ENCODE peak calls at places on chromosome 1, in six cellular contexts. K, D, E, G, P and X are unnamed samples.

GRCh38 chr1:65881070-65881594 is 88.4 kb downstream of the PDE4B start:
- DNase-seq in P (no peak), K (no peak), E (no peak), G (no peak), D (no peak), X (peak; percentile 69)

GRCh38 chr1:203088441-203088840 is 2.6 kb upstream of the MYOG start:
- DNase-seq in G (no peak), K (no peak), P (no peak), E (no peak), D (no peak), X (no peak)

GRCh38 chr1:206554201-206554600 is 46.9 kb downstream of the RASSF5 start:
- DNase-seq in K (no peak), P (no peak), G (no peak), E (no peak), D (no peak), X (no peak)

GRCh38 chr1:234961468-234962339 is 166.9 kb downstream of the TOMM20 start:
- DNase-seq in G (no peak), K (no peak), D (no peak), E (no peak), P (no peak), X (peak; percentile 96)

GRCh38 chr1:19460535-19461351 is 24.6 kb downstream of the CAPZB start:
- DNase-seq in E (no peak), D (no peak), P (no peak), G (no peak), K (no peak), X (no peak)

GRCh38 chr1:6082430-6082971 is 36.8 kb downstream of the KCNAB2 start:
- DNase-seq in E (peak; percentile 44), K (no peak), P (no peak), D (no peak), G (no peak), X (no peak)

GRCh38 chr1:57162607-57163235 is 196.9 kb upstream of the C8B start:
- DNase-seq in G (no peak), E (no peak), D (no peak), K (no peak), P (no peak), X (no peak)

GRCh38 chr1:14880456-14881316 is 272.9 kb upstream of the TMEM51 start:
- DNase-seq in D (no peak), P (no peak), E (no peak), K (no peak), G (no peak), X (peak; percentile 26)

GRCh38 chr1:63829349-63830327 is 55.8 kb downstream of the ROR1 start:
- DNase-seq in D (no peak), P (no peak), K (no peak), E (no peak), G (no peak), X (no peak)

GRCh38 chr1:206824327-206824726 is 41.1 kb upstream of the IL20 start:
- DNase-seq in P (no peak), E (no peak), K (no peak), D (no peak), G (no peak), X (peak; percentile 51)

GRCh38 chr1:172278478-172278877 is 142.0 kb upstream of the C1orf105 start:
- DNase-seq in E (no peak), P (no peak), G (no peak), K (no peak), D (no peak), X (peak; percentile 82)

GRCh38 chr1:182616130-182617074 is 12.2 kb upstream of the RGS16 start:
- DNase-seq in G (peak; percentile 84), E (no peak), K (peak; percentile 44), D (peak; percentile 79), P (peak; percentile 98), X (peak; percentile 25)

GRCh38 chr1:115450641-115451040 is 112.6 kb upstream of the NGF start:
- DNase-seq in K (no peak), G (no peak), E (no peak), P (no peak), D (no peak), X (no peak)